ENCODE peak calls at places on chromosome 17, in four cellular contexts. R, C, J and B are unnamed samples.

GRCh38 chr17:45225051-45225700 is 3.5 kb downstream of the FMNL1 start:
- DNase-seq in R (peak), C (no peak), J (no peak), B (no peak)

GRCh38 chr17:42458497-42459255 is at the start of gene ATP6V0A1:
- DNase-seq in R (peak), C (peak), J (peak), B (peak)

GRCh38 chr17:3381957-3382356 is 4.2 kb downstream of the OR3A2 start:
- DNase-seq in R (no peak), C (no peak), J (no peak), B (no peak)

GRCh38 chr17:11636771-11637170 is 38.5 kb downstream of the DNAH9 start:
- DNase-seq in R (no peak), C (no peak), J (no peak), B (no peak)

GRCh38 chr17:81831957-81832607 is 1.0 kb downstream of the MCRIP1 start:
- DNase-seq in R (peak), C (no peak), J (no peak), B (no peak)

GRCh38 chr17:75616521-75617122 is 16.6 kb upstream of the SMIM5 start:
- DNase-seq in R (no peak), C (no peak), J (no peak), B (no peak)

GRCh38 chr17:17836818-17837379 is at the start of gene SREBF1:
- DNase-seq in R (no peak), C (no peak), J (peak), B (peak)

GRCh38 chr17:16934836-16935235 is 37.1 kb downstream of the TNFRSF13B start:
- DNase-seq in R (no peak), C (no peak), J (no peak), B (no peak)

GRCh38 chr17:80987941-80988461 is 3.6 kb upstream of the CHMP6 start:
- DNase-seq in R (no peak), C (no peak), J (no peak), B (no peak)

GRCh38 chr17:80257716-80258213 is 2.9 kb upstream of the RNF213 start:
- DNase-seq in R (no peak), C (no peak), J (no peak), B (no peak)

GRCh38 chr17:2011421-2012371 is 13.4 kb downstream of the RTN4RL1 start:
- DNase-seq in R (peak), C (no peak), J (no peak), B (no peak)

GRCh38 chr17:39935896-39936295 is 8.4 kb downstream of the LRRC3C start:
- DNase-seq in R (no peak), C (no peak), J (no peak), B (no peak)

GRCh38 chr17:38727661-38728220 is 2.4 kb upstream of the CISD3 start:
- DNase-seq in R (no peak), C (no peak), J (no peak), B (no peak)

GRCh38 chr17:40637931-40638330 is 9.7 kb downstream of the SMARCE1 start:
- DNase-seq in R (no peak), C (no peak), J (no peak), B (no peak)

GRCh38 chr17:74923538-74924249 is 379 bp upstream of the OTOP2 start:
- DNase-seq in R (peak), C (no peak), J (peak), B (peak)

GRCh38 chr17:20920813-20921199 is 122.0 kb downstream of the USP22 start:
- DNase-seq in R (no peak), C (no peak), J (no peak), B (no peak)

GRCh38 chr17:55580596-55581133 is 69.4 kb upstream of the SMIM36 start:
- DNase-seq in R (no peak), C (peak), J (no peak), B (no peak)
- TF ChIP-seq SPI1 in R (no peak), C (no peak), J (no peak), B (no peak)

GRCh38 chr17:69972251-69972650 is 102.8 kb upstream of the KCNJ16 start:
- DNase-seq in R (no peak), C (no peak), J (no peak), B (no peak)
- TF ChIP-seq SPI1 in R (no peak), C (no peak), J (no peak), B (no peak)

GRCh38 chr17:62714016-62714777 is 86.7 kb downstream of the MRC2 start:
- DNase-seq in R (no peak), C (no peak), J (no peak), B (no peak)
- TF ChIP-seq SPI1 in R (no peak), C (no peak), J (no peak), B (no peak)

GRCh38 chr17:28920191-28920590 is 17.3 kb upstream of the DHRS13 start:
- DNase-seq in R (no peak), C (no peak), J (no peak), B (no peak)
- TF ChIP-seq SPI1 in R (no peak), C (no peak), J (no peak), B (no peak)

DNA sequence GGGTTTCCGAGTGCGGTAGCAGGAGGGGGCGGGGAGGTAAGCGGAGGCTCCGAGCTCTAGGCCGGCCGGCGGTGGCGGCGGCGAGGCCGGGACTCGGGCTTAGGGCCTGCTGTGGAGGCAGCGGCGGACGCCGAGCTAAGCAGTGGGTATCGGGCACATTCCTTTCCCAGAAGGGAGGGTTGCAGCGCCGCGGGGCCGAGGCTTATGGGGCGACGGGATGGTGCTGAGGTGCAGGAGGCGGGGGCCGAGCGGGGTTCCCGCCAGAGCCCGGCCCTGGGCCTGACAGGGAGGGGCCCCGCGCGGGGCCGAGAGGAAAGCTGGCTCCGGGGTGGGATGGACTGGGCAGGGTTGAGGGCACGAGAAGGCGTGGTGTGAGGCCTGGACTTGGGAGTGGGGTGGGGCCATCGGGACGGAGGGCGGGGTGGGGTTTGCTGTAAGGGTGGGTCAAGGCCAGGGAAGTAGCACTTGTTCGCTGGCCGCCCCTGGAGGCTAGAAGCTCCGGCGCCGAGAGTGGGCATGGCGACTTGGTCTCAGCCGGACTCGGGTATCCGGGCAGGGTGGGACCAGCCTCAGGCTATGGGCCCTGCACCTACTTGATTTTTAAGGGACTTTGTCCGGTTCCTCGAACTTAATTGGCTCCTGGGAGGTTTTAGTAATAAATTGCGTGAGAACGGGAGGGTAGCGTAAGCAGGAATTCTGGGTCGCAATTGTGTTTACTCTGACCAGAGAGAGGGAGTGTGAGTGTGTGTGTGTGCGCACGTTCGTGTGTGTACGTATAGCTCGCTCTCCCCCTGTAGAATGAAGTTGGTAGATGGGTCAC is at the start of gene NFE2L1:
- DNase-seq in R (peak), C (peak), J (peak), B (no peak)
- TF ChIP-seq SPI1 in R (no peak), C (no peak), J (no peak), B (no peak)

GRCh38 chr17:49106366-49107210 is 26.0 kb upstream of the B4GALNT2 start:
- DNase-seq in R (no peak), C (no peak), J (peak), B (no peak)

GRCh38 chr17:49104511-49105074 is 28.0 kb upstream of the B4GALNT2 start:
- DNase-seq in R (no peak), C (no peak), J (no peak), B (no peak)

DNA sequence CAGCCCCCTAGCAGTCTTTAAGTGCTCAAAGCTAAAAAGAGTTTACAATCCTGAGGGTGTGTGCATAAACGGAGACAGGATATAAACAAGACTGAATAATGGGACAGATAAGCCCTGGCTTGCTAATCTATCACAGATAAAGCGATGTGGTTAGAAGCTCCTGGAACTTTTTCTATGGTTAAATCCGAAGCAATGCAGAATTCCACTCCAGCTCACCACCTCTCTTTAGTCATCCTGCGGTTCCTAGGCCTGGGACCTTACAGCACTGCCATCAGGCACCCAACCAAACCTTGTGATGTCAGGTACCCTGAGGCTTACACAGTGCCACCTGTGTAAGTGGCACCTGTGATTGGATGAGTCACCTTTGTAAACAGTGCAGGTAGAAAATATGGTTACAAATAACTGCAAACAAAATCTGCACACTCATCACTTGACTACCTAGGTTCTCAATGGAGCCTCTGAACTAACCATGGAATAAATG is 31.5 kb upstream of the B4GALNT2 start:
- DNase-seq in R (no peak), C (no peak), J (no peak), B (no peak)
- TF ChIP-seq SPI1 in R (no peak), C (no peak), J (no peak), B (no peak)

GRCh38 chr17:7929158-7930029 is at the start of gene KCNAB3:
- DNase-seq in R (no peak), C (no peak), J (peak), B (no peak)
- TF ChIP-seq SPI1 in R (no peak), C (no peak), J (no peak), B (no peak)

GRCh38 chr17:83032781-83033180 is 46.6 kb upstream of the METRNL start:
- DNase-seq in R (no peak), C (no peak), J (no peak), B (no peak)

GRCh38 chr17:83028851-83029250 is 50.6 kb upstream of the METRNL start:
- DNase-seq in R (no peak), C (no peak), J (no peak), B (no peak)

GRCh38 chr17:83029571-83029970 is 49.8 kb upstream of the METRNL start:
- DNase-seq in R (no peak), C (no peak), J (no peak), B (no peak)

GRCh38 chr17:83030432-83030831 is 49.0 kb upstream of the METRNL start:
- DNase-seq in R (no peak), C (no peak), J (no peak), B (no peak)

GRCh38 chr17:83031321-83031945 is 48.0 kb upstream of the METRNL start:
- DNase-seq in R (no peak), C (no peak), J (no peak), B (no peak)
- TF ChIP-seq SPI1 in R (no peak), C (no peak), J (no peak), B (no peak)

GRCh38 chr17:55295411-55296170 is 30.8 kb downstream of the HLF start:
- DNase-seq in R (peak), C (no peak), J (peak), B (peak)
- TF ChIP-seq SPI1 in R (no peak), C (no peak), J (no peak), B (no peak)

GRCh38 chr17:50055426-50056216 is at the start of gene ITGA3:
- DNase-seq in R (no peak), C (no peak), J (peak), B (peak)
- TF ChIP-seq SPI1 in R (no peak), C (no peak), J (no peak), B (no peak)